ENCODE peak calls at places on chromosomes 16 and 17, in four cellular contexts. One of them, this sample, is unnamed.

GRCh38 chr17:39166437-39167335 is 725 bp upstream of the ARL5C start:
- DNase-seq in uterus: no peak
- DNase-seq in activated T-helper 1 cell treated with anti-CD3 and anti-CD28 coated beads, Interleukin-2, amount 50 U/mL, for 16 hours: no peak
- DNase-seq in NCI-H460: no peak
- DNase-seq in this sample: no peak

GRCh38 chr16:85393674-85394510 is 219.2 kb upstream of the GSE1 start:
- DNase-seq in activated T-helper 1 cell treated with anti-CD3 and anti-CD28 coated beads, Interleukin-2, amount 50 U/mL, for 16 hours: peak; percentile 52
- DNase-seq in uterus: peak; percentile 75
- DNase-seq in NCI-H460: no peak
- DNase-seq in this sample: peak; percentile 39

GRCh38 chr16:79601092-79601977 is 798 bp upstream of the MAF start:
- DNase-seq in NCI-H460: no peak
- DNase-seq in activated T-helper 1 cell treated with anti-CD3 and anti-CD28 coated beads, Interleukin-2, amount 50 U/mL, for 16 hours: no peak
- DNase-seq in uterus: peak; percentile 62
- DNase-seq in this sample: peak; percentile 88

GRCh38 chr16:1072526-1073261 is at the start of gene SSTR5:
- DNase-seq in uterus: no peak
- DNase-seq in NCI-H460: no peak
- DNase-seq in activated T-helper 1 cell treated with anti-CD3 and anti-CD28 coated beads, Interleukin-2, amount 50 U/mL, for 16 hours: no peak
- DNase-seq in this sample: no peak

GRCh38 chr17:80942360-80943345 is 49.0 kb upstream of the CHMP6 start:
- DNase-seq in NCI-H460: no peak
- DNase-seq in activated T-helper 1 cell treated with anti-CD3 and anti-CD28 coated beads, Interleukin-2, amount 50 U/mL, for 16 hours: no peak
- DNase-seq in uterus: peak; percentile 97
- DNase-seq in this sample: peak; percentile 25

GRCh38 chr17:36089888-36090836 is at the start of gene CCL3:
- DNase-seq in uterus: no peak
- DNase-seq in activated T-helper 1 cell treated with anti-CD3 and anti-CD28 coated beads, Interleukin-2, amount 50 U/mL, for 16 hours: no peak
- DNase-seq in NCI-H460: no peak
- DNase-seq in this sample: no peak

GRCh38 chr17:44546711-44547606 is 10.3 kb upstream of the FZD2 start:
- DNase-seq in NCI-H460: no peak
- DNase-seq in uterus: no peak
- DNase-seq in activated T-helper 1 cell treated with anti-CD3 and anti-CD28 coated beads, Interleukin-2, amount 50 U/mL, for 16 hours: no peak
- DNase-seq in this sample: no peak

GRCh38 chr17:36602924-36603384 is 1.6 kb downstream of the MRM1 start:
- DNase-seq in NCI-H460: peak; percentile 70
- DNase-seq in uterus: peak; percentile 65
- DNase-seq in activated T-helper 1 cell treated with anti-CD3 and anti-CD28 coated beads, Interleukin-2, amount 50 U/mL, for 16 hours: peak; percentile 44
- DNase-seq in this sample: peak; percentile 58

GRCh38 chr17:63516910-63517824 is 6.0 kb upstream of the KCNH6 start:
- DNase-seq in NCI-H460: no peak
- DNase-seq in uterus: no peak
- DNase-seq in activated T-helper 1 cell treated with anti-CD3 and anti-CD28 coated beads, Interleukin-2, amount 50 U/mL, for 16 hours: no peak
- DNase-seq in this sample: no peak